ENCODE peak calls at places on chromosomes 12 and 14, in nine cellular contexts. K is stimulated activated CD4-positive, alpha-beta T cell treated with anti-CD3 and anti-CD28 coated beads, Interleukin-15, amount 100 ng/mL, for 1 hour; R is HT1080; T is AG20443; P is CD8-positive, alpha-beta memory T cell; I is ELR; Q is GM12878; G is activated naive CD4-positive, alpha-beta T cell treated with Interleukin-2 at 50 U/mL for 16 hours; M is fibroblast of mammary gland. X is an unnamed sample.

GRCh38 chr14:96852823-96853422 is 55.7 kb downstream of the VRK1 start:
- DNase-seq in Q (peak), G (no peak), P (peak), M (peak), R (peak), T (peak), K (no peak), I (peak), X (peak)

GRCh38 chr12:100877776-100878175 is 83.2 kb downstream of the ANO4 start:
- DNase-seq in K (no peak), R (no peak), P (no peak), Q (no peak), G (no peak), M (peak), I (peak), T (no peak), X (no peak)

GRCh38 chr12:56104815-56105476 is 587 bp downstream of the PA2G4 start:
- DNase-seq in I (peak), P (no peak), M (peak), K (no peak), T (peak), Q (no peak), G (peak), R (peak), X (peak)

GRCh38 chr14:39393289-39393688 is 38.9 kb downstream of the FBXO33 start:
- DNase-seq in G (no peak), T (no peak), Q (no peak), M (no peak), P (no peak), K (no peak), I (no peak), R (no peak), X (no peak)

GRCh38 chr14:99069946-99070345 is 202.1 kb downstream of the BCL11B start:
- DNase-seq in I (no peak), R (no peak), Q (no peak), T (no peak), P (no peak), G (no peak), K (no peak), M (no peak), X (no peak)

GRCh38 chr12:50119387-50119786 is 7.4 kb downstream of the COX14 start:
- DNase-seq in M (no peak), P (no peak), Q (no peak), G (no peak), K (no peak), R (no peak), T (no peak), I (no peak), X (no peak)

GRCh38 chr12:6460751-6461371 is 9.0 kb downstream of the TAPBPL start:
- DNase-seq in Q (peak), T (no peak), P (peak), M (no peak), K (no peak), I (no peak), R (no peak), G (peak), X (no peak)

GRCh38 chr12:114480309-114481199 is 74.6 kb upstream of the TBX5 start:
- DNase-seq in T (peak), M (peak), R (no peak), I (peak), G (no peak), K (no peak), P (no peak), Q (no peak), X (peak)

GRCh38 chr12:18382486-18382885 is 121.2 kb downstream of the PIK3C2G start:
- DNase-seq in G (no peak), R (no peak), T (peak), P (no peak), Q (no peak), M (peak), K (no peak), I (peak), X (no peak)

GRCh38 chr14:39395555-39396254 is 36.5 kb downstream of the FBXO33 start:
- DNase-seq in I (peak), M (peak), T (peak), P (no peak), G (no peak), Q (no peak), K (no peak), R (peak), X (peak)

GRCh38 chr14:50947446-50947845 is 3.2 kb upstream of the PYGL start:
- DNase-seq in P (no peak), R (peak), M (peak), Q (no peak), T (no peak), I (no peak), K (no peak), G (no peak), X (peak)

GRCh38 chr12:6765048-6765633 is 1.0 kb upstream of the PTMS start:
- DNase-seq in P (no peak), Q (no peak), I (peak), R (no peak), G (no peak), M (no peak), T (no peak), K (no peak), X (no peak)

GRCh38 chr14:54772451-54772881 is 130.2 kb downstream of the GCH1 start:
- DNase-seq in K (no peak), P (no peak), Q (no peak), T (peak), R (peak), M (peak), I (peak), G (no peak), X (peak)

GRCh38 chr14:21840765-21841164 is 167.1 kb upstream of the OR4E1 start:
- DNase-seq in T (no peak), G (no peak), P (peak), Q (no peak), M (no peak), R (peak), K (no peak), I (peak), X (peak)

GRCh38 chr14:38837333-38838048 is 265.5 kb downstream of the SEC23A start:
- DNase-seq in G (no peak), Q (no peak), M (no peak), I (no peak), P (no peak), K (no peak), R (no peak), T (no peak), X (no peak)

GRCh38 chr12:87157791-87158190 is 871.4 kb downstream of the C12orf50 start:
- DNase-seq in T (peak), P (no peak), M (peak), Q (no peak), R (peak), K (no peak), G (no peak), I (peak), X (peak)

GRCh38 chr12:49342914-49343731 is 3.6 kb upstream of the DNAJC22 start:
- DNase-seq in M (no peak), K (no peak), G (peak), I (no peak), R (no peak), Q (no peak), T (peak), P (no peak), X (no peak)

GRCh38 chr14:24307575-24308341 is at the start of gene CIDEB:
- DNase-seq in M (peak), P (peak), T (peak), Q (no peak), I (peak), R (peak), K (no peak), G (peak), X (peak)

GRCh38 chr12:129984097-129984496 is 80.3 kb upstream of the TMEM132D start:
- DNase-seq in K (no peak), M (no peak), R (no peak), Q (no peak), I (no peak), G (no peak), P (no peak), T (no peak), X (no peak)

GRCh38 chr12:29733060-29733459 is 50.7 kb downstream of the TMTC1 start:
- DNase-seq in M (peak), R (no peak), K (no peak), Q (no peak), G (no peak), I (no peak), T (no peak), P (no peak), X (no peak)

GRCh38 chr12:54304187-54304810 is 3.5 kb upstream of the NFE2 start:
- DNase-seq in P (peak), R (no peak), K (no peak), Q (no peak), G (no peak), I (peak), M (no peak), T (peak), X (peak)

GRCh38 chr12:44526655-44527199 is 349.4 kb downstream of the NELL2 start:
- DNase-seq in M (no peak), G (no peak), T (no peak), P (no peak), Q (no peak), I (no peak), R (no peak), K (no peak), X (no peak)

GRCh38 chr14:68074765-68075381 is 255.3 kb downstream of the RAD51B start:
- DNase-seq in I (no peak), G (no peak), R (no peak), K (no peak), M (peak), Q (no peak), P (no peak), T (no peak), X (no peak)

GRCh38 chr14:31960039-31960438 is 117.1 kb upstream of the ARHGAP5 start:
- DNase-seq in R (no peak), I (no peak), T (peak), P (no peak), M (no peak), G (no peak), K (no peak), Q (no peak), X (no peak)